ENCODE peak calls at places on chromosomes 7 and 10, in four cellular contexts. One of them, this sample, is unnamed.

GRCh38 chr10:77417806-77418205 is 219.8 kb downstream of the KCNMA1 start:
- DNase-seq in GM12878: no peak
- DNase-seq in IMR-90: no peak
- DNase-seq in K562: no peak
- DNase-seq in this sample: no peak

GRCh38 chr7:22576941-22577927 is 77.2 kb upstream of the STEAP1B start:
- DNase-seq in K562: no peak
- DNase-seq in GM12878: no peak
- DNase-seq in IMR-90: peak
- DNase-seq in this sample: peak

GRCh38 chr7:123355576-123356195 is 155.9 kb upstream of the SLC13A1 start:
- DNase-seq in IMR-90: no peak
- DNase-seq in GM12878: no peak
- DNase-seq in K562: no peak
- DNase-seq in this sample: no peak

GRCh38 chr7:94301024-94301588 is 93.6 kb upstream of the COL1A2 start:
- DNase-seq in GM12878: no peak
- DNase-seq in K562: peak
- DNase-seq in IMR-90: peak
- DNase-seq in this sample: peak

GRCh38 chr7:54215424-54215823 is 326.8 kb upstream of the VSTM2A start:
- DNase-seq in IMR-90: no peak
- DNase-seq in GM12878: no peak
- DNase-seq in K562: no peak
- DNase-seq in this sample: no peak

GRCh38 chr10:70166394-70166793 is 3.9 kb downstream of the SAR1A start:
- DNase-seq in GM12878: no peak
- DNase-seq in K562: no peak
- DNase-seq in IMR-90: no peak
- DNase-seq in this sample: no peak

GRCh38 chr7:7996568-7996967 is 28.0 kb downstream of the GLCCI1 start:
- DNase-seq in GM12878: no peak
- DNase-seq in IMR-90: peak
- DNase-seq in K562: no peak
- DNase-seq in this sample: no peak

GRCh38 chr10:86343761-86344160 is 22.8 kb downstream of the GRID1 start:
- DNase-seq in GM12878: no peak
- DNase-seq in K562: no peak
- DNase-seq in IMR-90: no peak
- DNase-seq in this sample: no peak

GRCh38 chr7:65953321-65953720 is 28.7 kb downstream of the GUSB start:
- DNase-seq in GM12878: no peak
- DNase-seq in IMR-90: no peak
- DNase-seq in K562: no peak
- DNase-seq in this sample: no peak

GRCh38 chr7:20223356-20223755 is 6.2 kb upstream of the MACC1 start:
- DNase-seq in GM12878: no peak
- DNase-seq in K562: no peak
- DNase-seq in IMR-90: peak
- DNase-seq in this sample: no peak

GRCh38 chr7:82263880-82264751 is 179.5 kb downstream of the CACNA2D1 start:
- DNase-seq in GM12878: no peak
- DNase-seq in IMR-90: no peak
- DNase-seq in K562: no peak
- DNase-seq in this sample: no peak

GRCh38 chr7:43872401-43873165 is 3.3 kb upstream of the MRPS24 start:
- DNase-seq in IMR-90: peak
- DNase-seq in GM12878: no peak
- DNase-seq in K562: peak
- DNase-seq in this sample: no peak

GRCh38 chr10:36172054-36172531 is 530.0 kb upstream of the FZD8 start:
- DNase-seq in K562: no peak
- DNase-seq in IMR-90: peak
- DNase-seq in GM12878: no peak
- DNase-seq in this sample: peak

GRCh38 chr7:37342665-37343471 is 105.8 kb downstream of the ELMO1 start:
- DNase-seq in IMR-90: no peak
- DNase-seq in K562: peak
- DNase-seq in GM12878: peak
- DNase-seq in this sample: peak

GRCh38 chr10:132878730-132879407 is 63.5 kb downstream of the CFAP46 start:
- DNase-seq in K562: no peak
- DNase-seq in IMR-90: no peak
- DNase-seq in GM12878: no peak
- DNase-seq in this sample: no peak

GRCh38 chr10:50216894-50217293 is 34.4 kb downstream of the ASAH2 start:
- DNase-seq in K562: no peak
- DNase-seq in GM12878: no peak
- DNase-seq in IMR-90: peak
- DNase-seq in this sample: no peak

GRCh38 chr10:11149499-11149898 is 131.8 kb downstream of the CELF2 start:
- DNase-seq in GM12878: no peak
- DNase-seq in K562: peak
- DNase-seq in IMR-90: no peak
- DNase-seq in this sample: no peak

GRCh38 chr7:29567174-29567573 is 3.5 kb downstream of the PRR15 start:
- DNase-seq in IMR-90: no peak
- DNase-seq in K562: no peak
- DNase-seq in GM12878: no peak
- DNase-seq in this sample: no peak

GRCh38 chr7:50396856-50397255 is 53.3 kb downstream of the FIGNL1 start:
- DNase-seq in IMR-90: no peak
- DNase-seq in GM12878: no peak
- DNase-seq in K562: no peak
- DNase-seq in this sample: no peak

GRCh38 chr10:90319188-90319914 is 538.5 kb downstream of the HTR7 start:
- DNase-seq in GM12878: peak
- DNase-seq in IMR-90: peak
- DNase-seq in K562: no peak
- DNase-seq in this sample: peak

GRCh38 chr10:15197276-15197675 is 28.8 kb upstream of the NMT2 start:
- DNase-seq in GM12878: no peak
- DNase-seq in K562: no peak
- DNase-seq in IMR-90: peak
- DNase-seq in this sample: peak
- TF ChIP-seq FOS in GM12878: no peak
- TF ChIP-seq FOS in K562: no peak
- TF ChIP-seq FOS in IMR-90: no peak
- TF ChIP-seq FOS in this sample: peak

DNA sequence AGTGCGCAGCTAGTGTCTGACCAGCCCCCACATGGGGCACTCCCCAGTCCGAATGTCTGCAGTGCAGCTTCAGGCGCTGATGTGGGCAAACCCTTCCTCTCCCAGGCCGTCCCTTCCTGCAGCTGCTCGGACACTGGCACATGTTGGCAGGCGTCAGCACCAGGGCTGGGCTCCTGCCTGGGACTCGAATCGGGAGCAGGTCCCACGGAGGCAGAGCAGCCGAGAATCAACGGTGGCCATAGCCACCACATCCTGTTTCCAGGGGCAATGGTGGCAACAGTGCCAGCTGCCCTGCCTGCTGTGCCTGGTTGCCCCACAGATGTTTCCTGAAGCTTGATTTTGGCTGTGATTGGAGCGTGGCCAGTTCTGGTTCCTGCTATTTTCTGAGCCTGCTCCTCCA is 65.8 kb downstream of the MGMT start:
- DNase-seq in K562: no peak
- DNase-seq in IMR-90: no peak
- DNase-seq in GM12878: no peak
- DNase-seq in this sample: peak
- TF ChIP-seq POLR2A in K562: no peak
- TF ChIP-seq POLR2A in IMR-90: no peak
- TF ChIP-seq POLR2A in GM12878: no peak
- TF ChIP-seq POLR2A in this sample: no peak

GRCh38 chr10:78829570-78829969 is 239.2 kb upstream of the ZMIZ1 start:
- DNase-seq in K562: no peak
- DNase-seq in IMR-90: peak
- DNase-seq in GM12878: no peak
- DNase-seq in this sample: no peak

GRCh38 chr10:78832281-78832680 is 236.5 kb upstream of the ZMIZ1 start:
- DNase-seq in GM12878: no peak
- DNase-seq in IMR-90: no peak
- DNase-seq in K562: no peak
- DNase-seq in this sample: no peak

GRCh38 chr10:78831457-78831856 is 237.3 kb upstream of the ZMIZ1 start:
- DNase-seq in K562: no peak
- DNase-seq in GM12878: no peak
- DNase-seq in IMR-90: no peak
- DNase-seq in this sample: no peak

GRCh38 chr10:78830062-78830974 is 238.4 kb upstream of the ZMIZ1 start:
- DNase-seq in K562: no peak
- DNase-seq in GM12878: no peak
- DNase-seq in IMR-90: peak
- DNase-seq in this sample: no peak

DNA sequence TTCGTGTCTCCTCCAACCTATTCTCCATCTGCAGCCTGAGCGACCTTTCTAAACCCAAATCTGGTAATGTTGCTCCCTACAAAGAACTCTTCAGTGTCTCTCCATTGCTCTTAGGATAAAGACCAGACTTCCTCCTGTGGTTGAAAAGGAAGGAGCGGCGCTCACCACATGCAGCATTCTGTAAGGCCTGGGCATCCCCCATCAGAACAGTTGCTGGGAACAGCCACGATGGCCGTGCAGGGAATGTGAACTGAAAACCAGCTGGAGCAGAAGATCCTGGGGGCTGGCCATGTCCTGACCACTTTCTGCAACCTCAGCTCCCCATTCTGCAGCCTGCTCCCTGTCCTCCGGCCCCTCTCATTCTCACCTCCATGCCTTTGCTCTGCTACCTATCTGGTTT is 237.8 kb upstream of the ZMIZ1 start:
- DNase-seq in GM12878: no peak
- DNase-seq in IMR-90: no peak
- DNase-seq in K562: no peak
- DNase-seq in this sample: no peak
- TF ChIP-seq FOS in GM12878: no peak
- TF ChIP-seq FOS in IMR-90: no peak
- TF ChIP-seq FOS in K562: no peak
- TF ChIP-seq FOS in this sample: no peak

GRCh38 chr10:60942134-60942533 is 1.9 kb downstream of the RHOBTB1 start:
- DNase-seq in GM12878: no peak
- DNase-seq in IMR-90: no peak
- DNase-seq in K562: no peak
- DNase-seq in this sample: no peak

GRCh38 chr10:60942604-60943269 is 1.2 kb downstream of the RHOBTB1 start:
- DNase-seq in K562: peak
- DNase-seq in IMR-90: peak
- DNase-seq in GM12878: no peak
- DNase-seq in this sample: peak

GRCh38 chr10:60944910-60945297 is 919 bp upstream of the RHOBTB1 start:
- DNase-seq in K562: no peak
- DNase-seq in GM12878: no peak
- DNase-seq in IMR-90: no peak
- DNase-seq in this sample: no peak

GRCh38 chr10:60943372-60944158 is 420 bp downstream of the RHOBTB1 start:
- DNase-seq in GM12878: no peak
- DNase-seq in IMR-90: peak
- DNase-seq in K562: peak
- DNase-seq in this sample: peak

GRCh38 chr10:60944159-60944909 is at the start of gene RHOBTB1:
- DNase-seq in IMR-90: peak
- DNase-seq in GM12878: no peak
- DNase-seq in K562: peak
- DNase-seq in this sample: peak
- TF ChIP-seq POLR2A in IMR-90: peak
- TF ChIP-seq POLR2A in GM12878: no peak
- TF ChIP-seq POLR2A in K562: peak
- TF ChIP-seq POLR2A in this sample: peak

DNA sequence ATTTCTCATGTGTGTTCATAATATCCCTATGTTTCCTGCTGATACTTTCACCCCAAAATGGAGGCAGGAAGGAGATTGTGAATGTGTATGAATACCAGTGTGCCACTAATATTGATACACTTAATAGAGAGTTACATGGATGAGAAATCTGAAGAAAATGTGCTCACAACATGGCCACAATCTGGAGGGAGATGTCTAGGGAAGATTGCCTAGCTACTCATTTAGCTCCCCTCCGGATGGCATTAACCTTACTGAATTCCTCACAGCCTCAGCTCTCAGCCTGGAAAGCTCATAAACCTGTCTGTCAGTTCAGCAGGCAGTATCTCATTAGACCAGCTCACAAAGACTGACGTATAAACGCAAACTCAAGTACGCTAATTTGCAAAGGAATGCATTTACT is 23.4 kb upstream of the DMTF1 start:
- DNase-seq in K562: peak
- DNase-seq in GM12878: no peak
- DNase-seq in IMR-90: no peak
- DNase-seq in this sample: peak
- TF ChIP-seq FOS in K562: no peak
- TF ChIP-seq FOS in GM12878: no peak
- TF ChIP-seq FOS in IMR-90: no peak
- TF ChIP-seq FOS in this sample: no peak

GRCh38 chr10:95517536-95518454 is 43.4 kb downstream of the SORBS1 start:
- DNase-seq in K562: peak
- DNase-seq in IMR-90: peak
- DNase-seq in GM12878: no peak
- DNase-seq in this sample: peak
- TF ChIP-seq POLR2A in K562: no peak
- TF ChIP-seq POLR2A in IMR-90: no peak
- TF ChIP-seq POLR2A in GM12878: no peak
- TF ChIP-seq POLR2A in this sample: no peak

GRCh38 chr10:13518076-13518692 is 10.6 kb downstream of the BEND7 start:
- DNase-seq in GM12878: no peak
- DNase-seq in IMR-90: peak
- DNase-seq in K562: peak
- DNase-seq in this sample: no peak
- TF ChIP-seq FOS in GM12878: no peak
- TF ChIP-seq FOS in IMR-90: no peak
- TF ChIP-seq FOS in K562: no peak
- TF ChIP-seq FOS in this sample: no peak